ENCODE peak calls at places on chromosome 15, in seven cellular contexts. H, N, P, D, O, Z and M are unnamed samples.

GRCh38 chr15:76938752-76939151 is 7.2 kb downstream of the RCN2 start:
- DNase-seq in H (no peak), Z (no peak), O (no peak), N (no peak), P (no peak), D (no peak), M (no peak)

GRCh38 chr15:39084683-39085530 is 496.0 kb upstream of the THBS1 start:
- DNase-seq in N (no peak), O (no peak), Z (peak; percentile 88), D (no peak), P (no peak), H (no peak), M (no peak)

GRCh38 chr15:91104111-91104510 is 4.1 kb downstream of the SV2B start:
- DNase-seq in Z (no peak), D (no peak), N (no peak), H (no peak), O (peak; percentile 61), P (no peak), M (no peak)

GRCh38 chr15:70358871-70359647 is 261.3 kb upstream of the TLE3 start:
- DNase-seq in N (no peak), O (no peak), D (no peak), H (no peak), P (no peak), Z (no peak), M (peak; percentile 29)

GRCh38 chr15:68499620-68500312 is 67.8 kb upstream of the ITGA11 start:
- DNase-seq in D (no peak), Z (no peak), P (no peak), N (no peak), O (no peak), H (no peak), M (peak; percentile 15)

GRCh38 chr15:78392430-78392829 is 45.6 kb upstream of the IREB2 start:
- DNase-seq in Z (no peak), P (no peak), O (peak; percentile 83), H (no peak), D (no peak), N (no peak), M (no peak)

GRCh38 chr15:44536962-44537727 is at the start of gene EIF3J:
- DNase-seq in D (peak; percentile 96), H (peak; percentile 95), N (peak; percentile 92), P (peak; percentile 92), Z (peak; percentile 99), O (peak; percentile 78), M (peak; percentile 67)

GRCh38 chr15:94229591-94230365 is 1.6 kb upstream of the MCTP2 start:
- DNase-seq in H (peak; percentile 65), O (no peak), N (no peak), P (no peak), Z (no peak), D (peak; percentile 65), M (no peak)

GRCh38 chr15:45572627-45573026 is 14.6 kb upstream of the BLOC1S6 start:
- DNase-seq in O (no peak), P (no peak), D (no peak), Z (no peak), N (no peak), H (no peak), M (no peak)

GRCh38 chr15:64483749-64484148 is 23.4 kb downstream of the ZNF609 start:
- DNase-seq in N (no peak), P (no peak), D (no peak), H (no peak), Z (no peak), O (no peak), M (no peak)

GRCh38 chr15:69578792-69579587 is 126.4 kb downstream of the RPLP1 start:
- DNase-seq in H (no peak), O (peak; percentile 19), Z (no peak), N (no peak), D (no peak), P (no peak), M (no peak)

GRCh38 chr15:28936481-28936881 is 50.7 kb downstream of the APBA2 start:
- DNase-seq in P (no peak), N (no peak), Z (no peak), D (peak; percentile 31), H (no peak), O (no peak), M (no peak)

GRCh38 chr15:63992300-63992699 is 54.0 kb downstream of the DAPK2 start:
- DNase-seq in H (no peak), O (no peak), Z (no peak), D (no peak), P (no peak), N (no peak), M (no peak)

GRCh38 chr15:88800026-88800425 is 3.2 kb upstream of the ACAN start:
- DNase-seq in D (no peak), O (no peak), P (no peak), Z (peak; percentile 52), N (no peak), H (no peak), M (no peak)

GRCh38 chr15:88258021-88258641 is 1.6 kb upstream of the NTRK3 start:
- DNase-seq in P (peak; percentile 71), O (peak; percentile 64), Z (no peak), H (no peak), N (peak; percentile 78), D (peak; percentile 33), M (peak; percentile 84)

GRCh38 chr15:25095179-25095578 is 140.4 kb downstream of the SNRPN start:
- DNase-seq in P (no peak), O (no peak), D (no peak), H (no peak), Z (no peak), N (no peak), M (no peak)

GRCh38 chr15:64525828-64526530 is 65.6 kb downstream of the ZNF609 start:
- DNase-seq in H (no peak), N (no peak), Z (no peak), P (no peak), O (no peak), D (no peak), M (no peak)

GRCh38 chr15:89243046-89243690 is 611 bp upstream of the FANCI start:
- DNase-seq in Z (peak; percentile 62), N (no peak), O (no peak), D (no peak), H (no peak), P (no peak), M (peak; percentile 49)

GRCh38 chr15:61748529-61748928 is 311.7 kb downstream of the VPS13C start:
- DNase-seq in O (no peak), Z (peak; percentile 87), N (no peak), H (no peak), D (no peak), P (no peak), M (no peak)

GRCh38 chr15:75966073-75966472 is 46.2 kb downstream of the NRG4 start:
- DNase-seq in N (no peak), H (no peak), Z (peak; percentile 49), P (no peak), O (no peak), D (no peak), M (no peak)

GRCh38 chr15:85168642-85169173 is 187.1 kb downstream of the PDE8A start:
- DNase-seq in D (peak; percentile 64), N (peak; percentile 28), O (peak; percentile 50), P (peak; percentile 38), H (peak; percentile 67), Z (peak; percentile 18), M (peak; percentile 57)

GRCh38 chr15:57025264-57025939 is 107.0 kb downstream of the TCF12 start:
- DNase-seq in P (no peak), Z (peak; percentile 74), N (no peak), O (no peak), D (no peak), H (no peak), M (no peak)

GRCh38 chr15:98796685-98797084 is 148.3 kb downstream of the IGF1R start:
- DNase-seq in O (no peak), Z (no peak), D (no peak), P (no peak), H (no peak), N (no peak), M (no peak)

GRCh38 chr15:76075060-76075459 is 15.3 kb downstream of the TMEM266 start:
- DNase-seq in P (no peak), H (no peak), N (no peak), Z (no peak), D (no peak), O (no peak), M (no peak)